ENCODE peak calls at places on chromosomes 6 and 20, in four cellular contexts. P, U, N and E are unnamed samples.

GRCh38 chr20:49989234-49990065 is 6.7 kb downstream of the SNAI1 start:
- DNase-seq in P (no peak), U (peak; percentile 59), N (peak; percentile 30), E (peak; percentile 71)

GRCh38 chr6:23410439-23410838 is 715.6 kb upstream of the NRSN1 start:
- DNase-seq in P (no peak), U (no peak), N (no peak), E (no peak)

GRCh38 chr20:19181552-19181951 is 30.9 kb upstream of the SLC24A3 start:
- DNase-seq in P (no peak), U (no peak), N (no peak), E (no peak)

GRCh38 chr6:126300735-126301134 is 39.2 kb upstream of the CENPW start:
- DNase-seq in P (no peak), U (no peak), N (no peak), E (no peak)

GRCh38 chr6:134123666-134124208 is 71.3 kb upstream of the SLC2A12 start:
- DNase-seq in P (no peak), U (no peak), N (peak; percentile 75), E (peak; percentile 38)

GRCh38 chr6:113481441-113481840 is 375.7 kb upstream of the MARCKS start:
- DNase-seq in P (no peak), U (no peak), N (no peak), E (no peak)

GRCh38 chr20:44866703-44867335 is 18.7 kb upstream of the YWHAB start:
- DNase-seq in P (no peak), U (no peak), N (no peak), E (no peak)

GRCh38 chr6:167113935-167114910 is 8.7 kb upstream of the CCR6 start:
- DNase-seq in P (no peak), U (no peak), N (peak; percentile 94), E (no peak)

GRCh38 chr6:24951831-24952299 is 16.1 kb upstream of the RIPOR2 start:
- DNase-seq in P (no peak), U (no peak), N (no peak), E (no peak)

GRCh38 chr20:45836841-45837240 is 3.2 kb downstream of the SNX21 start:
- DNase-seq in P (no peak), U (no peak), N (no peak), E (no peak)

GRCh38 chr6:21500314-21500713 is 93.2 kb upstream of the SOX4 start:
- DNase-seq in P (no peak), U (no peak), N (no peak), E (no peak)

GRCh38 chr6:87728706-87729105 is 26.7 kb upstream of the AKIRIN2 start:
- DNase-seq in P (no peak), U (no peak), N (no peak), E (no peak)
- H3K4me3 ChIP-seq in P (no peak overlapping the region), U (no peak overlapping the region), N (no peak overlapping the region), E (no peak overlapping the region)

DNA sequence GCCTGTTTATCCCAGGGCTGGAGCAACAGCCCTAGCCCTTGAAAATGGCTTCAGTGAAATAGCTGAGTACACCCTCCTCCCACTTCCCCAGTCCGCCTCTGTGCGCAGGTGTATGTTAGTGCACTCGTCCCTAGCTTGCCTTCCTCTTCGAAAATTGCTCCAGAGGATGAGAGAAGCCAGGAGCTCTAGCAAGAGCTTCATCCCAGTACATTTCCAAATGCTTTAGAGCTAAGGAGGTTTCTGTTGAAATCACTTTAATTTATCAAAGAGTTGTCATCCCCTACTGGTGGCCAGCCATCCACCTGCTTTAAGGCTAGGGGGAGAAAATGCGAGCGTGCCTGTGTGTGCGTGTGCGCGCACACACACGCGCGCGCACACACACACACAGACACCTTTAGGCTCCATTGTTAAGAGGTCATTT is 5.4 kb upstream of the POU3F2 start:
- DNase-seq in P (no peak), U (no peak), N (no peak), E (no peak)
- H3K27me3 ChIP-seq in P (peaks cover 91% of the 10 kb centered on the region), U (peaks cover 84% of the 10 kb centered on the region), N (no peaks in the 10 kb centered on the region), E (peaks cover 99% of the 10 kb centered on the region)

DNA sequence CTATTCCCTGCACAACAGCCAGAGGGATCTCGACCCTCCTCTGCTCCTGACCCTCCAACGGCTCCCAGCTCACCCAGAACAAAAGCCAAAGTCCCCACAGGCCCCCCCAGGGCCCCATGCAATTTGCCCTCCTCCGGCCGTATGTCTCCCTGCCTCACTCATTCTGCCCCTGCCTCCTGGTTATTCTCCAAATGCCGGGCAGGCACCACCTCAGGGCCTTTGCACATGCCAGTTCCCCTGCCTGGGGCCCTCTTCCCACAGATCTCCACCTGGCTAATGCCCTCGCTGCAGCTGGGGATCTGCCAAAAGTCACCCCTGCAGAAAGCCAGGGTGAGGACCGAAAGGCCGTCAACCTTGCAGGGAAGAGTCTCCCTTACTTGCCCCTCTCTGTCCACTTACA is 66.0 kb downstream of the GRM4 start:
- DNase-seq in P (no peak), U (no peak), N (no peak), E (no peak)
- H3K4me3 ChIP-seq in P (no peak overlapping the region), U (no peak overlapping the region), N (no peak overlapping the region), E (no peak overlapping the region)

DNA sequence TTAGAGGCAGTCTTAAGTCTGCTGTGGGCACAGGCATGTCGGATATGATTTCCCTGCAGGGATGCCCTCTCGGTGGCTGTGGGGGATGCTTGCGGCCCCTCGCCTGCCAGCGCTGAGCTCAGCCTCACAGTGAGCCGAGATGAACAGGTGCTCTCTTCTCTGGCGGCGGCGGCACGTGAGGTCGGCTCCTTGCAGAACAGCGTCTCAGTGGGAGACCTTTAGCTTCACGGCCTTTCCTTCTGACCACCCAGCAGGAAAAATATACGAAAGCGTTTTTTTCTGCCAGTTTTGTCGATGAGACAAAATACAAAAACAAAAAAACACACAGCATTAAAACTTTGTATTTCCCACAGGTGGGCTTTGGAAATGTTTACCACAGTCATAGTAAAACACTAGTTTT is 23.6 kb downstream of the FOXA2 start:
- DNase-seq in P (no peak), U (no peak), N (no peak), E (no peak)
- H3K27me3 ChIP-seq in P (peaks cover 33% of the 10 kb centered on the region), U (peaks cover 54% of the 10 kb centered on the region), N (no peaks in the 10 kb centered on the region), E (peaks cover 96% of the 10 kb centered on the region)

GRCh38 chr6:30329331-30329730 is 2.6 kb downstream of the TRIM39 start:
- DNase-seq in P (peak; percentile 74), U (no peak), N (no peak), E (no peak)
- H3K4me3 ChIP-seq in P (no peak overlapping the region), U (no peak overlapping the region), N (no peak overlapping the region), E (no peak overlapping the region)